ENCODE peak calls at places on chromosomes 13 and 19, in four cellular contexts. X is keratinocyte, R is GM23248, Q is PC-3. D is an unnamed sample.

GRCh38 chr19:54620464-54620863 is 9.8 kb upstream of the LILRB1 start:
- DNase-seq in X (no peak), R (no peak), Q (no peak), D (no peak)

GRCh38 chr19:6212403-6213265 is 67.1 kb downstream of the MLLT1 start:
- DNase-seq in Q (no peak), X (no peak), R (no peak), D (no peak)

GRCh38 chr13:39597828-39598227 is 5.2 kb downstream of the LHFPL6 start:
- DNase-seq in Q (no peak), R (peak), X (no peak), D (peak)

GRCh38 chr13:100100115-100100879 is 11.4 kb downstream of the PCCA start:
- DNase-seq in X (no peak), R (peak), Q (peak), D (no peak)

GRCh38 chr19:768424-768823 is 17.5 kb downstream of the MISP start:
- DNase-seq in Q (no peak), R (peak), X (no peak), D (no peak)

GRCh38 chr13:62704795-62705329 is 1289.2 kb upstream of the PCDH20 start:
- DNase-seq in X (no peak), Q (no peak), R (no peak), D (no peak)

GRCh38 chr13:107650081-107650701 is 565.1 kb downstream of the LIG4 start:
- DNase-seq in X (no peak), R (peak), Q (peak), D (no peak)

GRCh38 chr19:18736415-18737336 is 53.2 kb downstream of the CRTC1 start:
- DNase-seq in R (no peak), X (no peak), Q (no peak), D (no peak)

GRCh38 chr19:43315851-43316250 is 37.6 kb upstream of the CD177 start:
- DNase-seq in Q (no peak), R (no peak), X (no peak), D (no peak)

GRCh38 chr13:44780586-44781280 is 204.6 kb upstream of the TSC22D1 start:
- DNase-seq in R (no peak), Q (no peak), X (no peak), D (no peak)

GRCh38 chr13:77988355-77988754 is 69.7 kb upstream of the EDNRB start:
- DNase-seq in X (no peak), R (no peak), Q (no peak), D (no peak)

GRCh38 chr19:46746281-46746965 is at the start of gene STRN4:
- DNase-seq in X (no peak), R (peak), Q (peak), D (no peak)

GRCh38 chr13:39049274-39049673 is 11.0 kb downstream of the NHLRC3 start:
- DNase-seq in X (no peak), R (no peak), Q (no peak), D (no peak)

GRCh38 chr13:59360108-59360507 is 803.6 kb downstream of the DIAPH3 start:
- DNase-seq in X (no peak), Q (no peak), R (no peak), D (no peak)

GRCh38 chr13:99386495-99386894 is 79.3 kb upstream of the GPR183 start:
- DNase-seq in R (no peak), X (no peak), Q (no peak), D (no peak)

GRCh38 chr19:49436381-49437017 is 4.8 kb downstream of the SLC17A7 start:
- DNase-seq in X (no peak), Q (no peak), R (peak), D (no peak)

GRCh38 chr19:45770192-45771101 is 1.4 kb upstream of the SIX5 start:
- DNase-seq in Q (peak), R (peak), X (peak), D (peak)

GRCh38 chr19:39997595-39998216 is 846 bp downstream of the ZNF546 start:
- DNase-seq in X (no peak), R (peak), Q (no peak), D (no peak)

GRCh38 chr19:10712041-10712440 is 5.8 kb upstream of the DNM2 start:
- DNase-seq in X (no peak), R (no peak), Q (no peak), D (no peak)

GRCh38 chr19:1945899-1946298 is 4.9 kb downstream of the CSNK1G2 start:
- DNase-seq in X (no peak), R (peak), Q (peak), D (no peak)

GRCh38 chr19:34172661-34173144 is 399 bp downstream of the LSM14A start:
- DNase-seq in Q (no peak), R (peak), X (no peak), D (no peak)

GRCh38 chr19:46494936-46495788 is 505 bp downstream of the PNMA8B start:
- DNase-seq in Q (no peak), X (no peak), R (no peak), D (no peak)

GRCh38 chr13:98143601-98144500 is 957 bp downstream of the FARP1 start:
- DNase-seq in X (no peak), Q (peak), R (peak), D (no peak)

GRCh38 chr13:99792079-99792921 is 179.3 kb downstream of the ZIC5 start:
- DNase-seq in X (no peak), Q (no peak), R (no peak), D (no peak)

GRCh38 chr13:73996569-73996968 is 137.6 kb downstream of the KLF12 start:
- DNase-seq in Q (no peak), R (no peak), X (no peak), D (no peak)

GRCh38 chr19:38698225-38699026 is 45.8 kb downstream of the CAPN12 start:
- DNase-seq in Q (no peak), X (no peak), R (no peak), D (no peak)

GRCh38 chr13:75418186-75418843 is 63.7 kb downstream of the TBC1D4 start:
- DNase-seq in R (no peak), X (no peak), Q (no peak), D (no peak)

GRCh38 chr13:84296386-84296785 is 414.1 kb upstream of the SLITRK1 start:
- DNase-seq in R (no peak), X (no peak), Q (no peak), D (no peak)

GRCh38 chr13:106105153-106105552 is 430.3 kb downstream of the EFNB2 start:
- DNase-seq in R (peak), X (peak), Q (peak), D (no peak)

GRCh38 chr19:19642506-19643157 is 825 bp downstream of the GMIP start:
- DNase-seq in Q (peak), X (no peak), R (peak), D (no peak)

GRCh38 chr13:46035066-46035465 is 17.5 kb downstream of the ZC3H13 start:
- DNase-seq in X (no peak), R (no peak), Q (no peak), D (no peak)

GRCh38 chr13:110137677-110138008 is 169.3 kb downstream of the COL4A1 start:
- DNase-seq in X (no peak), R (peak), Q (peak), D (peak)

GRCh38 chr13:110136660-110137585 is 170.0 kb downstream of the COL4A1 start:
- DNase-seq in R (no peak), Q (no peak), X (no peak), D (no peak)

GRCh38 chr13:110140099-110140498 is 166.9 kb downstream of the COL4A1 start:
- DNase-seq in R (no peak), Q (no peak), X (no peak), D (no peak)

GRCh38 chr13:110138009-110138699 is 168.8 kb downstream of the COL4A1 start:
- DNase-seq in X (no peak), Q (peak), R (peak), D (no peak)

DNA sequence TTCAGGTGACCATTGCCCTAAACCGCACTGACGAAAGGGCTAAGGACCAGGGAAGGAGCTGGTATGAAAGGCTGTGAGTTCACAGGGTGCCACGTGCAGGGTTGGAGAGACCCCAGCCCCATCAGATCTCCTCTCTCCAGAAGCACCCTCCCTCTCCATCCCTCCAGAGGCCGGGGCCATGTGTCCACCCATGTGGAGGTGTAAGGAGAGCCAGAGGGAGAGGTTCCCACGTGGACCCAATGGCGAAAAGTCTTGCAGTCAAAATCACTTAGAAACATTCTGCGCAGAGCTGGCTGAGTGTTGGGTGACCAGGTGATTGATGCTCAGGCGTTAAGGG is 168.3 kb downstream of the COL4A1 start:
- DNase-seq in X (no peak), Q (no peak), R (no peak), D (no peak)
- H3K27ac ChIP-seq in X (peak), Q (peak), R (no peak), D (no peak)

DNA sequence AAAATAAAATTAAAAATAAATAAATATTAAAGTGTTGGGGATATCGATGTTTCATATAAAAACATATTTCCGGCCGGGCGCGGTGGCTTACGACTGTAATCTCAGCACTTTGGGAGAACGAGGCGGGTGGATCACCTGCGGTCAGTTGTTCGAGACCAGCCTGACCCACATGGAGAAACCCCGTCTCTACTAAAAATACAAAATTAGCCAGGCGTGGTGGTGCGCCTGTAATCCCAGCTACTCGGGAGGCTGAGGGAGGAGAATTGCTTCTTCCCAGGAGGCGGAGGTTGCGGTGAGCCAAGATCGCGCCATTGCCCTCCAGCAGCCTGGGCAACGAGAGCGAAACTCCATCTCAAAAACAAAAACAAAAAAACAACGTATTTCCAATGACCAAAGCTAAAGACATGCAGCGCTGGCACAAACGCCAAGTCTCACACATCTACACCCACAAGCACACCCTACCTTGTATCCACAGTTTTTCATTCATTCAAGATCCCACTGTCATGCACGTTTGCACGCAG is 907 bp downstream of the ZNF569 start:
- DNase-seq in R (no peak), X (no peak), Q (no peak), D (no peak)
- TF ChIP-seq EZH2 in R (no peak), X (no peak), Q (no peak), D (no peak)

DNA sequence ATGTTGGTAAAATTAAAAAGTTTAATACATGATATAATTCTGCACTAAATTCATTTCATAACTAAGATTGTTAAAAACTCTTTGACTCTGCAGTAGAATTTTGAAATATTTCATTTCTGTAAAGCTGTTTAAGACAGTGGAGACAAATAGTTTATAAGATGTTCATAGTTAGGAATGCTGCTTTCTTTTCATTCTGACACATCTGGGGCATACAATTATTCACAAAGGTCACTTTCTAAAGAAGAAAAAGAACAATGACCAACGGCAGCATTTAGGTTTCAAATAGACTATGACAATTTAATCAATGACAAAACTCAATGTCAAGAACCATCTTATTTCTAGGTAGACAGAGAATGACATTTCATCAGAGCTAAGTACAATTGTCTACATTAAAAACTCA is 1422.1 kb downstream of the PCDH9 start:
- DNase-seq in R (peak), X (no peak), Q (no peak), D (no peak)
- H3K27ac ChIP-seq in R (no peak), X (no peak), Q (no peak), D (no peak)

GRCh38 chr19:13012690-13013608 is 17.7 kb downstream of the NFIX start:
- DNase-seq in Q (peak), R (peak), X (no peak), D (no peak)
- TF ChIP-seq EZH2 in Q (no peak), R (no peak), X (no peak), D (no peak)

DNA sequence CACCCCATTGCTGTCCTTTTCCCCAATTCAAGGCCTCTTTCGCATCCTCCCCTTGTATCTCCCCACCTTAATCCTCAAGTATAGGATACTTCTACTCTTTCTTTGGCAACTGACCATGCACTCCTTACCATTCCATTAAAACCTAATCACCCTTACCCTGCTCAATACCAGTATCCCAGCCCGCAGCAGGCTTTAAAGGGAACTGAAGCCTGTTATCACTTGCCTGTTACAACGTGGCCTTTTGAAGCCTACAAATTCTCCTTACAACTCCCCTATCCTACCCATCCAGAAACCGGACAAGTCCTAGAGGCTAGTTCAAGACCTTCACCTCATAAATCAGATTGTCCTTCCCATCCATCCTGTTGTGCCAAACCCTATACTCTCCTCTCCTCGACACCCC is 16.2 kb upstream of the OR10H1 start:
- DNase-seq in Q (no peak), R (no peak), X (no peak), D (no peak)
- H3K27ac ChIP-seq in Q (no peak), R (no peak), X (no peak), D (no peak)